ENCODE peak calls at places on chromosomes 5 and 9, in ten cellular contexts. F is GM23248, W is fibroblast of lung, D is mammary epithelial cell, K is OCI-LY7, Y is foreskin fibroblast, M is stomach, P is fibroblast of pulmonary artery, R is left ventricle myocardium inferior, H is fibroblast of the aortic adventitia. Z is an unnamed sample.

GRCh38 chr9:76901801-76902200 is 4.1 kb downstream of the PRUNE2 start:
- DNase-seq in K (no peak), W (no peak), D (no peak), R (no peak), M (no peak), P (no peak), H (no peak), Y (peak), F (no peak), Z (no peak)

GRCh38 chr9:4517274-4517673 is 27.0 kb downstream of the SLC1A1 start:
- DNase-seq in W (peak), D (no peak), M (no peak), F (peak), R (no peak), P (no peak), Y (no peak), K (no peak), H (no peak), Z (no peak)

GRCh38 chr9:76542360-76542759 is 83.4 kb downstream of the GCNT1 start:
- DNase-seq in K (no peak), Y (peak), H (no peak), F (no peak), P (no peak), W (no peak), D (no peak), M (no peak), R (no peak), Z (no peak)

GRCh38 chr5:126544087-126544740 is 50.8 kb downstream of the ALDH7A1 start:
- DNase-seq in F (peak), M (peak), D (peak), H (peak), Y (peak), P (peak), W (no peak), R (no peak), K (peak), Z (no peak)

GRCh38 chr9:113548221-113549041 is 84.9 kb downstream of the RGS3 start:
- DNase-seq in H (peak), W (peak), R (peak), M (peak), D (peak), Y (peak), F (peak), K (peak), P (peak), Z (no peak)

GRCh38 chr9:100700689-100701318 is 122.9 kb downstream of the CAVIN4 start:
- DNase-seq in W (no peak), H (peak), D (peak), M (no peak), K (peak), Y (peak), R (no peak), F (peak), P (peak), Z (no peak)

GRCh38 chr9:93112864-93113389 is 16.9 kb downstream of the CARD19 start:
- DNase-seq in H (no peak), Y (no peak), P (no peak), F (no peak), M (no peak), D (no peak), K (no peak), R (peak), W (no peak), Z (no peak)

GRCh38 chr5:94017579-94017978 is 276.2 kb upstream of the POU5F2 start:
- DNase-seq in W (peak), K (no peak), F (peak), D (peak), R (no peak), P (peak), H (peak), M (no peak), Y (peak), Z (no peak)

GRCh38 chr9:128093016-128093415 is 25.0 kb downstream of the SLC25A25 start:
- DNase-seq in K (no peak), H (no peak), Y (no peak), P (no peak), D (no peak), F (no peak), R (no peak), W (no peak), M (no peak), Z (no peak)

GRCh38 chr5:112253478-112254250 is 165.4 kb downstream of the EPB41L4A start:
- DNase-seq in P (peak), R (peak), D (no peak), M (no peak), W (peak), K (no peak), F (peak), Y (peak), H (peak), Z (no peak)

GRCh38 chr9:108436470-108436869 is 419.3 kb downstream of the ACTL7B start:
- DNase-seq in D (no peak), K (no peak), H (no peak), W (peak), Y (no peak), F (no peak), P (no peak), R (no peak), M (no peak), Z (no peak)

GRCh38 chr9:99966720-99967119 is 60.3 kb downstream of the STX17 start:
- DNase-seq in R (no peak), Y (peak), H (peak), K (no peak), P (peak), M (peak), W (peak), F (no peak), D (peak), Z (no peak)

GRCh38 chr9:112867275-112867991 is 23.2 kb downstream of the SLC46A2 start:
- DNase-seq in D (peak), F (peak), K (no peak), M (no peak), H (peak), R (no peak), Y (peak), W (peak), P (peak), Z (no peak)

GRCh38 chr5:89246252-89246651 is 363.3 kb upstream of the MEF2C start:
- DNase-seq in Y (peak), K (no peak), M (no peak), H (peak), D (peak), P (no peak), W (peak), F (peak), R (no peak), Z (no peak)

GRCh38 chr5:35319231-35320002 is 89.1 kb upstream of the PRLR start:
- DNase-seq in P (peak), M (peak), F (peak), H (no peak), D (peak), K (no peak), Y (peak), W (peak), R (peak), Z (no peak)

GRCh38 chr5:14038341-14038959 is 94.0 kb upstream of the DNAH5 start:
- DNase-seq in F (peak), M (no peak), Y (peak), W (peak), K (no peak), H (peak), R (no peak), D (peak), P (peak), Z (peak)

GRCh38 chr5:112787261-112787660 is 49.6 kb downstream of the APC start:
- DNase-seq in W (peak), F (peak), M (no peak), D (peak), H (peak), P (peak), Y (peak), R (no peak), K (no peak), Z (peak)

GRCh38 chr5:35626108-35626507 is 8.4 kb downstream of the SPEF2 start:
- DNase-seq in K (no peak), F (peak), Y (peak), W (no peak), M (no peak), R (no peak), D (no peak), H (no peak), P (no peak), Z (peak)

GRCh38 chr9:122695696-122696095 is 20.8 kb downstream of the OR1L3 start:
- DNase-seq in P (no peak), M (no peak), R (no peak), Y (peak), D (peak), H (no peak), F (peak), K (no peak), W (no peak), Z (no peak)

GRCh38 chr9:36928670-36929349 is 105.3 kb downstream of the PAX5 start:
- DNase-seq in Y (peak), H (peak), M (no peak), P (peak), F (peak), D (peak), W (peak), R (no peak), K (no peak), Z (no peak)

GRCh38 chr9:134076644-134077043 is 8.8 kb upstream of the BRD3 start:
- DNase-seq in H (no peak), M (no peak), K (no peak), W (no peak), F (no peak), D (no peak), Y (no peak), P (no peak), R (no peak), Z (no peak)

GRCh38 chr9:120935383-120935857 is 8.8 kb upstream of the TRAF1 start:
- DNase-seq in H (peak), K (peak), R (peak), F (peak), W (peak), D (peak), Y (peak), M (peak), P (peak), Z (peak)

GRCh38 chr5:135535820-135536801 is at the start of gene NEUROG1:
- DNase-seq in H (no peak), Y (no peak), P (no peak), M (no peak), K (no peak), D (no peak), R (no peak), W (no peak), F (no peak), Z (no peak)

GRCh38 chr5:177067491-177067890 is 19.2 kb upstream of the FGFR4 start:
- DNase-seq in R (no peak), M (no peak), P (no peak), W (no peak), H (no peak), F (peak), D (no peak), K (no peak), Y (peak), Z (no peak)

GRCh38 chr5:101860145-101860544 is 435.9 kb downstream of the SLCO4C1 start:
- DNase-seq in H (no peak), P (no peak), D (no peak), R (no peak), M (no peak), Y (no peak), W (no peak), K (no peak), F (no peak), Z (no peak)

GRCh38 chr9:19998823-19999455 is 210.1 kb upstream of the SLC24A2 start:
- DNase-seq in D (peak), H (no peak), K (no peak), Y (peak), W (peak), F (peak), M (no peak), R (no peak), P (no peak), Z (no peak)

GRCh38 chr9:89352874-89353649 is 34.8 kb downstream of the SECISBP2 start:
- DNase-seq in W (no peak), P (no peak), K (no peak), Y (no peak), D (no peak), M (no peak), F (no peak), R (no peak), H (no peak), Z (no peak)

GRCh38 chr9:85172001-85172978 is 502.8 kb downstream of the NTRK2 start:
- DNase-seq in F (peak), H (peak), K (no peak), R (peak), P (no peak), W (peak), Y (no peak), M (no peak), D (peak), Z (no peak)

GRCh38 chr9:133184971-133185370 is 21.3 kb upstream of the GBGT1 start:
- DNase-seq in K (peak), F (peak), Y (peak), P (peak), M (peak), D (peak), H (peak), W (peak), R (no peak), Z (peak)

GRCh38 chr5:169580964-169581363 is 2.6 kb upstream of the SPDL1 start:
- DNase-seq in P (no peak), H (no peak), W (no peak), F (peak), Y (no peak), R (no peak), D (peak), M (no peak), K (no peak), Z (no peak)

GRCh38 chr5:169583424-169584215 is at the start of gene SPDL1:
- DNase-seq in M (peak), W (peak), F (peak), K (peak), R (peak), Y (peak), D (peak), H (peak), P (peak), Z (peak)

GRCh38 chr5:169583101-169583423 is 511 bp upstream of the SPDL1 start:
- DNase-seq in P (no peak), W (no peak), K (no peak), R (no peak), F (no peak), D (no peak), M (no peak), Y (no peak), H (no peak), Z (no peak)

GRCh38 chr5:169581580-169582227 is 1.9 kb upstream of the SPDL1 start:
- DNase-seq in W (peak), H (peak), Y (peak), M (peak), R (no peak), D (peak), P (peak), K (peak), F (peak), Z (no peak)

DNA sequence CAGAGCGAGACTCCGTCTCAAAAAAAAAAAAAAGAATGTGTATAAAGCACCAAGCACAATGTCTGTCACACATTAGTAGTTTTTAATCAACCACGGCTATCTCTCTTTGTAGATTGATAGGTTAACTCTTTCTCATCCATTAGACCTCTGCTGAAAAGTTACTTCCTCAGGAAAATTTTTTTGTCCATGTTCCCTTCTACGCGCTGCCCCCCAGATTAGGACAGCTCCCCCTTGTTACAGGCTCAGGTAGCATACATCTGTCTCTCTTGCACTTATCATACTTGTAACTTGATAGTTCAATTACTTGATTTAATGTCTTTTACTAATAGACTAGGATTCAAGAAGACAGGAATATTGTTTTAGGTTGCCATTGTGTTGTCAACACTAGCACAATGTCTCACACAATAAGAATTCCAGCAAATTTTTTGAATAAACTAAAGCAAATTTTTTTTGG is 1.5 kb downstream of the SPDL1 start:
- DNase-seq in R (no peak), Y (no peak), P (no peak), D (no peak), K (no peak), H (no peak), W (peak), F (peak), M (no peak), Z (no peak)
- H3K4me3 ChIP-seq in R (peak), Y (peak), P (peak), D (peak), K (peak), H (peak), W (peak), F (peak), M (peak), Z (peak)

GRCh38 chr5:80370394-80370793 is 37.5 kb upstream of the ZFYVE16 start:
- DNase-seq in H (no peak), Y (no peak), F (no peak), K (no peak), W (no peak), R (no peak), P (no peak), M (no peak), D (no peak), Z (no peak)
- H3K4me3 ChIP-seq in H (no peak), Y (no peak), F (no peak), K (no peak), W (no peak), R (no peak), P (no peak), M (no peak), D (no peak), Z (no peak)

DNA sequence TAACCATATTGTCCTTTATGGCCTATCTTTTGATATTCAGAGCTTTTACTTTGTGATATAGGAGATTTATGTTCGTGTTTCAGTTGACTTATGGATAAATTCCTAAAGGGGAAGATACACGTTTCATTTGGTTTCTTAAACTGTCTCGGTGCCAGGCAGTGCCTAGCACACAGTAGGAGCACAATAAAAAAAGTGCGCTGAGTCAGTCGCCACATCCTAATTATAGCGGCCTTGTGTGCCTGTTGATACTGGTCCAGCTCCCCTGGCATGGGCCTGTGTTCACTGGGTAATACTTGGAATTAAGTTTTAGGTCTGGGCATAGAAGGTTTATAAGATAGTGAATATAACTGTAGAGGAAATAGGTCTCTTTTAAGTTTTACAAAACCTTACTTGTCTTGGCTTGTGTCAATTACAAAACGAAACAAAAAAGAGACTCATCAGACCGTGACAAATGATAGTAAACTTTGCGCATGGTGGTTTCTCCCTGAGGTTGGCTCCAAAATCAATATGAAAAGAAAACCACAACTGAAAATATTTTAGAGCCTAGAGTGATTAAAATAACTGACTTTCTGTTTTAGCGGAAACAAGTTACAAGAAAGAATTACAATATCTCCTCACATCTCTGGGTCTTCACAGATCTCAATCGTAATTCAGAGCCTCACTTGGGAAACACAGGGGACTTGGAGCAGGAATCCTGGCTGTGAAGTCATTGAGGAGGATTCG is 84.8 kb downstream of the MVB12B start:
- DNase-seq in D (peak), R (no peak), F (peak), W (peak), P (no peak), H (no peak), K (peak), Y (peak), M (no peak), Z (no peak)
- H3K4me3 ChIP-seq in D (peak), R (no peak), F (peak), W (no peak), P (no peak), H (no peak), K (peak), Y (no peak), M (peak), Z (no peak)

DNA sequence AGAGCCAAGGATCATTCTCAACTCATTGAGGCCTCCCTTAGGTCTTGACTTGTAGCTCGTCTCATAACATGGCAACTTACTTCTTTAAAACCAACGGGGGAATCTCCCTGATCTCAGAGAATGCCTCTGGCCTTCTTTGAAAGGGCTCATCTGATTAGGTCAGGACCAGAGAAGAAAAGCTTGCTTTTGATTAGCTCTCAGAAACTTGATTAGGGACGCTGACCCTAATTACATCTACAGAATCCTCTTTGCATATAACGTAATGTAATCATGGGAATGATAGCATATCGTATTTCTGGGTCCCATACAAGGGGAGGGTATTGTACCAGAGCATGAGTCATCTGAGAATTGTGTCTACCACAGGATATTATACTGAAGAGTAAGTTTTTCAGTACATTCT is 125.1 kb upstream of the SH3GL2 start:
- DNase-seq in Y (no peak), R (no peak), D (no peak), K (no peak), P (no peak), F (no peak), W (peak), M (no peak), H (no peak), Z (no peak)
- H3K4me3 ChIP-seq in Y (no peak), R (no peak), D (no peak), K (no peak), P (no peak), F (no peak), W (no peak), M (no peak), H (no peak), Z (no peak)

GRCh38 chr5:180618487-180618829 is 27.2 kb upstream of the SCGB3A1 start:
- DNase-seq in Y (no peak), F (no peak), M (no peak), R (no peak), K (no peak), W (no peak), H (no peak), P (no peak), D (no peak), Z (no peak)
- H3K4me3 ChIP-seq in Y (peak), F (peak), M (peak), R (peak), K (no peak), W (no peak), H (peak), P (peak), D (peak), Z (peak)

Z was measured in AG04449.